ENCODE peak calls at places on chromosomes 16 and 17, in ten cellular contexts. Z is sigmoid colon, S is SK-N-SH, I is transverse colon, J is endothelial cell of umbilical vein, E is GM12892, T is Panc1, G is HL-60, P is GM23338, K is GM12891. A is an unnamed sample.

GRCh38 chr16:23514381-23515152 is 4.3 kb upstream of the GGA2 start:
- DNase-seq in K (no peak), P (no peak), J (no peak), G (no peak), I (no peak), Z (no peak), E (no peak), T (no peak), S (no peak), A (no peak)

GRCh38 chr17:39642675-39643074 is 5.7 kb downstream of the STARD3 start:
- DNase-seq in T (no peak), G (no peak), Z (no peak), P (no peak), S (no peak), I (no peak), J (no peak), K (no peak), E (no peak), A (no peak)

GRCh38 chr17:63399316-63399715 is 46.8 kb downstream of the CYB561 start:
- DNase-seq in T (no peak), I (no peak), Z (no peak), S (peak), J (peak), E (no peak), K (no peak), G (no peak), P (no peak), A (no peak)

GRCh38 chr17:65236321-65236720 is 99.2 kb downstream of the RGS9 start:
- DNase-seq in G (no peak), P (no peak), T (no peak), E (no peak), K (no peak), I (no peak), Z (no peak), J (no peak), S (no peak), A (no peak)

GRCh38 chr16:80899804-80900592 is 95.6 kb upstream of the CDYL2 start:
- DNase-seq in Z (peak), P (no peak), E (no peak), T (no peak), G (no peak), I (peak), J (peak), K (no peak), S (peak), A (peak)

GRCh38 chr16:56633535-56633934 is 1.1 kb downstream of the MT1M start:
- DNase-seq in G (no peak), T (no peak), Z (no peak), J (no peak), S (no peak), E (no peak), I (no peak), K (no peak), P (no peak), A (no peak)

GRCh38 chr16:74626741-74627416 is 20.0 kb upstream of the GLG1 start:
- DNase-seq in E (no peak), Z (no peak), K (no peak), T (no peak), P (no peak), I (no peak), S (no peak), J (no peak), G (no peak), A (no peak)

GRCh38 chr16:27374794-27375499 is 27.0 kb upstream of the IL21R start:
- DNase-seq in G (peak), Z (peak), P (peak), T (no peak), J (peak), K (no peak), E (no peak), I (peak), S (peak), A (peak)

GRCh38 chr16:4103741-4104140 is 12.5 kb downstream of the ADCY9 start:
- DNase-seq in I (no peak), S (no peak), G (no peak), E (no peak), P (no peak), J (no peak), K (no peak), T (no peak), Z (peak), A (no peak)

GRCh38 chr17:3690094-3690715 is 5.8 kb downstream of the P2RX5 start:
- DNase-seq in S (no peak), P (no peak), E (no peak), K (no peak), Z (no peak), T (no peak), J (no peak), I (no peak), G (no peak), A (no peak)

GRCh38 chr17:63675607-63676539 is 24.1 kb downstream of the LIMD2 start:
- DNase-seq in T (no peak), I (peak), J (peak), E (no peak), K (no peak), Z (peak), P (peak), G (peak), S (peak), A (peak)

GRCh38 chr17:37813753-37814152 is 68.9 kb upstream of the HNF1B start:
- DNase-seq in T (no peak), J (peak), E (no peak), I (no peak), K (no peak), G (no peak), Z (no peak), P (peak), S (no peak), A (no peak)

GRCh38 chr17:69874220-69874670 is 200.8 kb upstream of the KCNJ16 start:
- DNase-seq in S (no peak), I (no peak), K (no peak), T (no peak), Z (no peak), E (no peak), P (no peak), J (peak), G (no peak), A (no peak)

GRCh38 chr16:22692034-22692433 is 121.9 kb upstream of the HS3ST2 start:
- DNase-seq in J (no peak), I (no peak), E (no peak), P (no peak), K (no peak), S (no peak), Z (no peak), G (no peak), T (no peak), A (no peak)

GRCh38 chr17:10192963-10193362 is 5.4 kb downstream of the GAS7 start:
- DNase-seq in K (no peak), E (no peak), I (no peak), S (no peak), Z (no peak), G (no peak), T (no peak), P (no peak), J (no peak), A (no peak)

GRCh38 chr17:71453876-71454422 is 666.9 kb upstream of the SOX9 start:
- DNase-seq in E (no peak), K (no peak), J (no peak), S (no peak), G (no peak), I (no peak), Z (no peak), T (no peak), P (no peak), A (no peak)

GRCh38 chr17:78723001-78723796 is 58.9 kb downstream of the CYTH1 start:
- DNase-seq in G (no peak), Z (peak), K (no peak), T (no peak), J (no peak), S (peak), I (peak), P (peak), E (no peak), A (no peak)

GRCh38 chr17:33494156-33494555 is 201.1 kb upstream of the ASIC2 start:
- DNase-seq in E (no peak), T (no peak), G (no peak), Z (no peak), P (no peak), J (no peak), K (no peak), I (no peak), S (no peak), A (no peak)

GRCh38 chr17:927611-928461 is 51.7 kb downstream of the NXN start:
- DNase-seq in E (no peak), P (no peak), S (no peak), K (no peak), T (peak), G (no peak), I (no peak), Z (peak), J (peak), A (peak)

GRCh38 chr17:36153887-36154576 is 22.4 kb downstream of the TBC1D3B start:
- DNase-seq in G (no peak), I (no peak), S (no peak), T (no peak), E (no peak), Z (no peak), P (no peak), J (no peak), K (no peak), A (no peak)

GRCh38 chr16:24670623-24671454 is 58.6 kb upstream of the TNRC6A start:
- DNase-seq in G (no peak), I (peak), T (no peak), K (peak), Z (peak), P (peak), E (no peak), J (peak), S (peak), A (no peak)

GRCh38 chr17:73072254-73072962 is 20.1 kb downstream of the SLC39A11 start:
- DNase-seq in G (peak), J (no peak), T (no peak), P (no peak), Z (no peak), S (no peak), E (no peak), I (no peak), K (no peak), A (no peak)

GRCh38 chr17:7005716-7006115 is 6.7 kb upstream of the RNASEK start:
- DNase-seq in G (no peak), E (no peak), S (no peak), T (no peak), I (no peak), P (no peak), Z (no peak), K (no peak), J (no peak), A (no peak)

GRCh38 chr17:43170140-43170765 is 761 bp upstream of the NBR1 start:
- DNase-seq in G (peak), K (peak), J (peak), S (peak), P (peak), Z (peak), I (peak), T (peak), E (peak), A (peak)

GRCh38 chr17:44848961-44849489 is 1.3 kb downstream of the HIGD1B start:
- DNase-seq in Z (no peak), J (no peak), I (no peak), S (peak), K (no peak), G (no peak), P (peak), E (no peak), T (no peak), A (no peak)

GRCh38 chr17:65328567-65328966 is 191.4 kb downstream of the RGS9 start:
- DNase-seq in P (no peak), E (no peak), J (no peak), I (peak), G (no peak), K (no peak), T (no peak), S (no peak), Z (no peak), A (no peak)

GRCh38 chr17:50638851-50639767 is 4.4 kb downstream of the ABCC3 start:
- DNase-seq in K (no peak), E (no peak), S (peak), G (no peak), P (no peak), J (peak), T (peak), Z (peak), I (peak), A (peak)

GRCh38 chr17:73888875-73889274 is 244.6 kb upstream of the SDK2 start:
- DNase-seq in K (no peak), T (no peak), P (no peak), E (no peak), Z (no peak), G (no peak), S (no peak), J (no peak), I (no peak), A (no peak)

GRCh38 chr17:6178959-6179358 is 108.8 kb downstream of the WSCD1 start:
- DNase-seq in J (peak), Z (no peak), T (no peak), E (no peak), S (no peak), I (no peak), K (no peak), P (no peak), G (no peak), A (no peak)

GRCh38 chr17:12429125-12429524 is 236.6 kb upstream of the MYOCD start:
- DNase-seq in S (no peak), G (no peak), I (no peak), J (no peak), P (no peak), K (no peak), T (no peak), E (no peak), Z (no peak), A (no peak)

DNA sequence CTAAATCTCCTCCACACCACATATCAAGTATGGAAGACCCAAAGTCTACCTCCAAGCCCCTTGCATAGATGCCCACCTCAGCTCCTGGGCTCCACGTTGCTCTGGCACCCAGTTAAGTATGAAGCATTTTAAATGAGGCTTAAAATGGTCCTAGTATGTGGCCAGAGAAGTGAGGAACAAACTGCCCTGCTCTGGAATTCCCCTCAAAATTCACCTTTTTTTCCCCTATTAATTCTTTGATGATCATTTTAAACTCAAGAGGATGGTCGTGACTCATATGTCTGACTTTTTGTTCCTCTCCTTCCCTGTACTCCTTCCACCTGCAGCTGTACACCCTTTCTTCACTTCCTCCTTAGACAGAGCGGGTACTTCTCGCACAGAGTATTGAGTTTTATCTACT is 234.5 kb upstream of the MYOCD start:
- DNase-seq in E (peak), S (no peak), P (no peak), G (no peak), I (no peak), K (no peak), Z (no peak), T (no peak), J (no peak), A (no peak)
- TF ChIP-seq POLR2AphosphoS5 in E (peak), S (no peak), P (no peak), G (no peak), I (no peak), K (peak), Z (no peak), T (no peak), J (no peak), A (no peak)

DNA sequence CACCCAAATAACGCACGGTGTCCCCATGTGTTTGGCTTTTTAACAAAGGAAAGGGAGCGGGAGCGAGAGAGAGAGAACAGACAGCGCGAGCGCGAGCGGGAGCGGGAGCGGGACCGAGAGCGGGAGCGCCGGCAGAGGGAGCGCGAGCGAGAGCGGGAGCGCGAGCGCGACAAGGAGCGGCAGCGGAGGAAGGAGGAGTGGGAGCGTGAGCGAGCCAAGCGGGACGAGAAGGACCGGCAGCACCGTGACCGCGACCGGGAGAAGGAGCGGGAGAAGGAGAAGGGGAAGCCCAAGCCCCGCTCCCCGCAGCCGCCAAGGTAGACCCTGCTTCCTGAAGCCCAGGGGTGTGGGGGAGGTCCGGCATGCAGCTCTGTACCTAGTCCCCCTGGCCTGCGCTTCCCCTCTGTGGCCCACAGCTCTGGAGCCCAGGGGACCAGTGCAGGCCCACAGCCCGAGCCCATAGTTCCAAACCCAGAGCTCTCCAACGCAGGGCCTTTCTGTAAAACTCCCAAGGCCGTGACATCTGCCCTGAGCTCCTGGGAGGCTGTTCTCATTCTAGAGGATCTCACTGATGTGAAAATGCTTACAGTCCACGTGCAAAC is 27.1 kb upstream of the IL17C start:
- DNase-seq in E (no peak), P (peak), Z (no peak), K (no peak), S (no peak), T (no peak), I (no peak), G (no peak), J (no peak), A (no peak)
- TF ChIP-seq POLR2AphosphoS5 in E (no peak), P (no peak), Z (no peak), K (no peak), S (no peak), T (no peak), I (no peak), G (no peak), J (no peak), A (no peak)

DNA sequence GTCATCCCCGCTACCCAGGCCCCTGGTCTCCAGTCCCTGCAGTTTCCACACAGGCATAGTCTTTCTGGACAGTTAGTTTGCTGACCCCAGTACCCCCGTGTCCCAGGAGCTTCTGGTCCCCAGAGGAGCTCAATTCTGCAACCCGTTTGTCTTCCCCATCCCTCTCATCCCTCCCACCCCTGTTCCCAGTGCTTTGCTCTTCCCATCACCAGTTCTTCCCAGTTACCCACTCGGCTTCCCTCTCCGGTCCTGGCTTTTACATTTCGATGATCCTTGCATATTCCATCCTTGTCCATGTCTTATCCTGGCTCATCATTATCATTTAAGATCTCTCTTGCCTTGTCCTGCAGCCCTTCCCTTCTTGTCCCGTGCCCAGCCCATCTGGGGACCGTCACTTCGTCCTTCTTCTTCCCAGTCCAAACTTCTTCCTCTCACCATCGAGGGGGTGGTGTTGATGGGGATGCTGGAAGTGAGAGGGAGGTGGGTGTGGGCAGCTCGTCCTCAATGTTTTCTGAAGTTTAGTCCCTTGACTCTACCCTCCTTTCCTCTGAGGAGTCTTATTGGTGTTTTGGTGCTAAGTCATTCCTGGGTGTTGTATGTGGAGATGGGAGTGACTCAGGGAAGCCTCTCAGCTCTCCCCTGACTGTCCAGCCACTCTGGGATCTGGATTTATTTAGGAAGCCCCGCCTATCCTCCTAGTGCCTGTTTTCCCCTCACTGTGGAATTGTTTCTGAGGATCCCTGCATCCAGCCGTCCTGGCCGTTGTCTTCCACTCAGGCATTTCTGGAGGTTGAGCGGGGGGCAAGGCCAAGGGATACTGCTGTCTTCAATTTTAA is 890 bp downstream of the SNX29 start:
- DNase-seq in J (peak), S (peak), T (no peak), G (no peak), K (no peak), Z (peak), E (no peak), P (no peak), I (peak), A (no peak)
- TF ChIP-seq POLR2AphosphoS5 in J (no peak), S (no peak), T (no peak), G (no peak), K (no peak), Z (peak), E (no peak), P (no peak), I (no peak), A (no peak)

GRCh38 chr16:10787304-10787703 is 31.3 kb downstream of the TVP23A start:
- DNase-seq in S (no peak), Z (no peak), G (no peak), I (no peak), K (no peak), T (no peak), P (no peak), J (no peak), E (no peak), A (no peak)

GRCh38 chr16:10791048-10791447 is 27.5 kb downstream of the TVP23A start:
- DNase-seq in J (no peak), T (no peak), I (no peak), E (no peak), K (no peak), G (no peak), P (no peak), Z (no peak), S (no peak), A (no peak)

DNA sequence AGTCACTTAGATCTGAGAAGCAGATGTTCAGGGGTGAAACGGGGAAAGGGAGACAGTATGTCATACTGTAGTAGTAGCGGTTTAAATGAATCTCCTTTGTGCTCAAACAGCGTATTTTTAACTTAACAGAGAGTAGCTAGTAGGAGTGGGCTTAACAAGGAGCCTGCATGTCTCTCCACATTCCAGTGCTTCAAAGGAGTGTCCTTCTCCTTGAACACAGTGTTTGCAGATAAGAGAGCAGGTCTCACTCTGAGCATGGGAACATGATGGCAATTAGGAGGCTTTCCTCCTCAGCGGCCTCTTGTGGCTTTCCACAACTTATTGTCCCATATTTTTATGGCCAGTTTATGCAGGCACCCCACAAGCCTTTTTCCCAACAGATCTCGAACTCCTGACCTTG is 29.9 kb downstream of the TVP23A start:
- DNase-seq in T (no peak), E (no peak), G (no peak), I (no peak), J (no peak), P (no peak), S (no peak), Z (no peak), K (no peak), A (no peak)
- TF ChIP-seq POLR2AphosphoS5 in T (no peak), E (no peak), G (no peak), I (no peak), J (no peak), P (no peak), S (no peak), Z (no peak), K (no peak), A (no peak)

DNA sequence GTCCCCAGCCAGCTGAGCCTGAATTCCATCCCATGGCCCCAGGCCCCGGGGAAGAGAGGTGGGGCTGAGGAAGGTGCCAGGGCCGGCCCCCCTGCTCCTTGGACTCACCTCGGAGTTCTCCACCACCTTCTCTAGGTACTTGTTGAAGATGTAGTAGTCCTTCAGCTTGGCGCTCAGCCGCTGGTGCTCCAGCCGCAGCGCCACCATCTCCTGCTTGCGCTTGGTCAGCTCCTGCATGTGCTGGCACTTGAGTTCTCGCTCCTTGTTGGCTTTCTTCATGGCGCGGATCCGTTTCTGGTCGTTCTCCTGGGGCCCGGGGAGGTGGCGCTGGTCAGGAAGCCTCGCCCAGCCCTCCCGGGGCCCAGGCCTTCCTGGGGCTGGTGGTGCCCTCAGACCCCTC is 3.3 kb downstream of the CCDC42 start:
- DNase-seq in G (no peak), T (no peak), Z (peak), S (no peak), I (no peak), P (no peak), E (no peak), J (no peak), K (no peak), A (no peak)
- TF ChIP-seq POLR2AphosphoS5 in G (no peak), T (no peak), Z (no peak), S (no peak), I (no peak), P (no peak), E (no peak), J (no peak), K (no peak), A (no peak)

A was measured in stomach.